ENCODE peak calls at places on chromosomes 7 and 10, in nine cellular contexts. P is stimulated activated CD4-positive, alpha-beta T cell treated with anti-CD3 and anti-CD28 coated beads, Interleukin-1b, Interleukin-23, amount 100 ng/mL, for 4 hours; X is memory B cell; J is NCI-H510A treated with DMSO at 0.1 percent for 48 hours; H is upper lobe of right lung; F is cardiac fibroblast; S is Daoy; N is foreskin fibroblast; T is mesothelial cell of epicardium. O is an unnamed sample.

GRCh38 chr7:8176370-8177081 is 85.4 kb downstream of the ICA1 start:
- DNase-seq in P (peak; percentile 32), X (peak; percentile 25), J (peak; percentile 85), H (no peak), F (no peak), S (peak; percentile 5), N (no peak), T (no peak), O (peak; percentile 84)

GRCh38 chr7:36509962-36510361 is 120.3 kb downstream of the ANLN start:
- DNase-seq in P (no peak), X (no peak), J (no peak), H (no peak), F (no peak), S (no peak), N (no peak), T (no peak), O (no peak)

GRCh38 chr10:44806895-44807294 is 104.2 kb upstream of the TMEM72 start:
- DNase-seq in P (no peak), X (no peak), J (no peak), H (no peak), F (no peak), S (no peak), N (no peak), T (no peak), O (no peak)

GRCh38 chr7:158963780-158964222 is 107.4 kb downstream of the DYNC2I1 start:
- DNase-seq in P (no peak), X (no peak), J (no peak), H (no peak), F (no peak), S (no peak), N (no peak), T (no peak), O (no peak)

GRCh38 chr10:132110713-132111112 is 45.0 kb downstream of the JAKMIP3 start:
- DNase-seq in P (no peak), X (no peak), J (no peak), H (no peak), F (no peak), S (no peak), N (no peak), T (no peak), O (no peak)

GRCh38 chr10:124560377-124560776 is 98.8 kb downstream of the LHPP start:
- DNase-seq in P (no peak), X (no peak), J (no peak), H (peak; percentile 58), F (peak; percentile 77), S (no peak), N (peak; percentile 85), T (no peak), O (no peak)

GRCh38 chr10:48548531-48549135 is 56.2 kb downstream of the ARHGAP22 start:
- DNase-seq in P (no peak), X (no peak), J (no peak), H (no peak), F (no peak), S (no peak), N (no peak), T (no peak), O (no peak)

GRCh38 chr7:148609045-148609725 is 18.6 kb downstream of the C7orf33 start:
- DNase-seq in P (no peak), X (no peak), J (no peak), H (no peak), F (peak; percentile 30), S (peak; percentile 39), N (no peak), T (no peak), O (no peak)

GRCh38 chr7:2928613-2929311 is 84.7 kb upstream of the GNA12 start:
- DNase-seq in P (no peak), X (no peak), J (peak; percentile 46), H (peak; percentile 60), F (no peak), S (no peak), N (no peak), T (no peak), O (peak; percentile 95)

GRCh38 chr10:124470544-124471449 is 9.2 kb downstream of the LHPP start:
- DNase-seq in P (no peak), X (no peak), J (peak; percentile 12), H (no peak), F (no peak), S (no peak), N (no peak), T (no peak), O (no peak)

GRCh38 chr7:25389489-25390106 is 161.3 kb upstream of the NPVF start:
- DNase-seq in P (no peak), X (no peak), J (peak; percentile 67), H (no peak), F (peak; percentile 72), S (peak; percentile 73), N (peak; percentile 22), T (no peak), O (peak; percentile 42)

GRCh38 chr7:52410032-52410431 is 625.4 kb upstream of the POM121L12 start:
- DNase-seq in P (no peak), X (no peak), J (no peak), H (no peak), F (no peak), S (no peak), N (no peak), T (no peak), O (no peak)

GRCh38 chr7:19899517-19899916 is 126.1 kb upstream of the TMEM196 start:
- DNase-seq in P (no peak), X (no peak), J (no peak), H (no peak), F (peak; percentile 38), S (no peak), N (peak; percentile 34), T (no peak), O (no peak)

GRCh38 chr7:149874644-149875028 is 867 bp downstream of the ATP6V0E2 start:
- DNase-seq in P (no peak), X (no peak), J (no peak), H (peak; percentile 18), F (no peak), S (no peak), N (no peak), T (no peak), O (no peak)

GRCh38 chr7:50838675-50839377 is 56.1 kb upstream of the GRB10 start:
- DNase-seq in P (no peak), X (no peak), J (no peak), H (no peak), F (peak; percentile 76), S (peak; percentile 95), N (peak; percentile 78), T (no peak), O (no peak)

GRCh38 chr10:33901166-33901565 is 566.7 kb upstream of the NRP1 start:
- DNase-seq in P (no peak), X (no peak), J (no peak), H (no peak), F (peak; percentile 79), S (peak; percentile 11), N (peak; percentile 57), T (no peak), O (no peak)

GRCh38 chr10:128883126-128884060 is 583.6 kb upstream of the MGMT start:
- DNase-seq in P (no peak), X (no peak), J (no peak), H (no peak), F (no peak), S (no peak), N (no peak), T (no peak), O (no peak)

GRCh38 chr7:151133986-151134742 is 33.3 kb downstream of the GBX1 start:
- DNase-seq in P (no peak), X (no peak), J (no peak), H (peak; percentile 58), F (no peak), S (no peak), N (no peak), T (no peak), O (no peak)

GRCh38 chr7:100565133-100565571 is 8.5 kb downstream of the SAP25 start:
- DNase-seq in P (no peak), X (no peak), J (no peak), H (no peak), F (no peak), S (no peak), N (no peak), T (no peak), O (no peak)

GRCh38 chr7:99340659-99341058 is 15.0 kb downstream of the ARPC1A start:
- DNase-seq in P (no peak), X (no peak), J (no peak), H (no peak), F (no peak), S (no peak), N (no peak), T (no peak), O (no peak)

O was measured in NCI-H1417.